ENCODE peak calls at places on chromosomes 11 and 22, in four cellular contexts. S is GM12878, T is SK-N-SH, O is K562. A is an unnamed sample.

GRCh38 chr22:37484115-37485005 is 1.8 kb downstream of the MFNG start:
- DNase-seq in S (peak; percentile 75), T (no peak), O (no peak), A (peak; percentile 97)

GRCh38 chr11:12276831-12277475 is 100.4 kb upstream of the PARVA start:
- DNase-seq in S (no peak), T (no peak), O (no peak), A (no peak)

GRCh38 chr22:45911601-45912271 is 65.2 kb downstream of the WNT7B start:
- DNase-seq in S (no peak), T (no peak), O (peak; percentile 15), A (peak; percentile 64)

GRCh38 chr11:126383301-126384052 is 28.0 kb downstream of the ST3GAL4 start:
- DNase-seq in S (no peak), T (no peak), O (no peak), A (no peak)

GRCh38 chr11:117748771-117749540 is 48.1 kb downstream of the DSCAML1 start:
- DNase-seq in S (no peak), T (no peak), O (no peak), A (no peak)

GRCh38 chr11:45388472-45388871 is 102.3 kb upstream of the SYT13 start:
- DNase-seq in S (no peak), T (no peak), O (no peak), A (no peak)

GRCh38 chr11:122367809-122368231 is 251.8 kb upstream of the BLID start:
- DNase-seq in S (no peak), T (no peak), O (no peak), A (no peak)

GRCh38 chr11:24861440-24861839 is 364.6 kb downstream of the LUZP2 start:
- DNase-seq in S (no peak), T (no peak), O (no peak), A (no peak)

GRCh38 chr11:99020324-99021225 is at the start of gene CNTN5:
- DNase-seq in S (no peak), T (peak; percentile 55), O (peak; percentile 10), A (no peak)

GRCh38 chr22:46533434-46533833 is 4.0 kb downstream of the CELSR1 start:
- DNase-seq in S (no peak), T (no peak), O (peak; percentile 40), A (no peak)

GRCh38 chr22:33539902-33540751 is 380.1 kb downstream of the LARGE1 start:
- DNase-seq in S (no peak), T (no peak), O (no peak), A (no peak)

GRCh38 chr11:123654566-123655081 is at the start of gene SCN3B:
- DNase-seq in S (no peak), T (peak; percentile 99), O (peak; percentile 94), A (no peak)

GRCh38 chr11:70467196-70468085 is 69.1 kb downstream of the CTTN start:
- DNase-seq in S (peak; percentile 45), T (peak; percentile 85), O (peak; percentile 78), A (no peak)

GRCh38 chr11:1327064-1327460 is 17.6 kb upstream of the TOLLIP start:
- DNase-seq in S (no peak), T (no peak), O (no peak), A (no peak)

GRCh38 chr11:126135182-126136176 is 72.8 kb upstream of the CDON start:
- DNase-seq in S (no peak), T (no peak), O (no peak), A (no peak)

GRCh38 chr11:100682247-100682969 is 4.7 kb upstream of the ARHGAP42 start:
- DNase-seq in S (no peak), T (no peak), O (no peak), A (no peak)

GRCh38 chr22:28051787-28052356 is 132.8 kb upstream of the PITPNB start:
- DNase-seq in S (no peak), T (peak; percentile 44), O (peak; percentile 43), A (no peak)

GRCh38 chr22:49699476-49699875 is 128.2 kb downstream of the BRD1 start:
- DNase-seq in S (no peak), T (no peak), O (no peak), A (no peak)

GRCh38 chr11:2249191-2249916 is 21.0 kb downstream of the ASCL2 start:
- DNase-seq in S (no peak), T (no peak), O (no peak), A (no peak)

GRCh38 chr11:63623513-63624140 is 9.4 kb upstream of the PLAAT3 start:
- DNase-seq in S (no peak), T (no peak), O (no peak), A (no peak)

GRCh38 chr22:36979511-36979910 is 39.7 kb downstream of the TST start:
- DNase-seq in S (no peak), T (no peak), O (no peak), A (no peak)

GRCh38 chr11:120135838-120136237 is 2.1 kb downstream of the TRIM29 start:
- DNase-seq in S (no peak), T (peak; percentile 5), O (no peak), A (no peak)

GRCh38 chr11:126927628-126928027 is 72.9 kb downstream of the KIRREL3 start:
- DNase-seq in S (no peak), T (no peak), O (no peak), A (no peak)

GRCh38 chr11:82703796-82704195 is 29.9 kb downstream of the FAM181B start:
- DNase-seq in S (no peak), T (no peak), O (no peak), A (no peak)

GRCh38 chr22:23292453-23293350 is 112.4 kb downstream of the BCR start:
- DNase-seq in S (no peak), T (no peak), O (no peak), A (no peak)

GRCh38 chr22:47275479-47276218 is 513.2 kb downstream of the TBC1D22A start:
- DNase-seq in S (no peak), T (no peak), O (no peak), A (no peak)

GRCh38 chr11:65307298-65308229 is 7.1 kb upstream of the CDC42EP2 start:
- DNase-seq in S (no peak), T (no peak), O (no peak), A (no peak)

GRCh38 chr22:40415531-40416266 is 45.3 kb downstream of the SGSM3 start:
- DNase-seq in S (no peak), T (no peak), O (no peak), A (peak; percentile 45)
- TF ChIP-seq GABPA in S (no peak), T (no peak), O (no peak), A (no peak)

DNA sequence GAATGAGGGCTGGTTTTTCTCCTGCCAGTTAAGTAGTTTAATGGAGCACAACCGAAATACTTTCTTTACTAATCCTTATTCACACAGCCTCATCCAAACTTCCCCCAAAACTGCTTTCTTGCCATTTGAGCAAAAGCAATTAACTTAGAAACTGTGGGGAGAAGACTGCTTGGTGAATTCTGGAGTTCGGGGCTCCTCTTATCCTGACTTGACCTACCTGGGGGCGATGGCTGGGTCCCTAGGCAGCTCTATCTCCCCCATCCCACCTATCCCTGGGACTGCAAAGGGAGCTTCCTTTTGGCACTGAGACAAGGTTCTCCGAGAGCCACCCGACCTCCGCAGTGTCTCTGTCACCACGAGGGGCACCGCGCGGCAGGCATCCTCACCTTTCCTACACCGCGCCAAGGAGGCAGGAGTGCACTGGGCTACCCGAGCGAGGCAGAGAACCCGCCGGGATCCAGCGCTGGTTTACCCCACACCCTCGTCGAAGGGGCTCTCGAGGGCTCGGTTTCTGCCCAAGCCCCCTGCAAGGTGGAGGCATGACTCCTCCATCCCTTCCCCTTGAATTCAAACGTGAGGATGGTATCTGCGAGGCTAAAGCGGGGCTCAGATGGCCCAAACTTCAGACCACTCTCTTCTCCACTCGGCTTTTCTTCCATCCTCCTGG is 731 bp downstream of the DESI1 start:
- DNase-seq in S (no peak), T (peak; percentile 38), O (no peak), A (peak; percentile 47)
- TF ChIP-seq GABPA in S (no peak), T (no peak), O (no peak), A (no peak)

GRCh38 chr22:34858026-34858425 is 207.9 kb upstream of the ISX start:
- DNase-seq in S (no peak), T (no peak), O (no peak), A (no peak)
- TF ChIP-seq GABPA in S (no peak), T (no peak), O (no peak), A (no peak)

DNA sequence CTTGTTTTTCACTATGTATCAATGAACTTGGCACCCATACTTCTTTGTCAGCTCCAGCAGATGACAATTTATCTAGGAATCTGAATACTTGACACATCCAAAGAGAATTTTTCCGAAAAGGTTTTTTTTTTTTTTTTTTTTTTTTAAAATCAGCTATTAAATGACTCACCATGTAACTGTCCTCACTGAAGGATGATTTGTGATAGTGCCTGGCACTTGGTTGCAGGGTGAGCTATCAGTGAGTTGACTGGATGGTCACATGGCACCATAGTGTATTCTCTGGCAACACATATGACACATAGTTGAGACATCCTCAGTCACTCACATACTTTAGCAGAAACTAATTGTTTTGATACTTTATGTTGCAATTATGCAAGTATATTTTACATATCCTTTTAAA is 133.4 kb upstream of the E2F8 start:
- DNase-seq in S (no peak), T (no peak), O (no peak), A (no peak)
- TF ChIP-seq GABPA in S (no peak), T (no peak), O (no peak), A (no peak)

DNA sequence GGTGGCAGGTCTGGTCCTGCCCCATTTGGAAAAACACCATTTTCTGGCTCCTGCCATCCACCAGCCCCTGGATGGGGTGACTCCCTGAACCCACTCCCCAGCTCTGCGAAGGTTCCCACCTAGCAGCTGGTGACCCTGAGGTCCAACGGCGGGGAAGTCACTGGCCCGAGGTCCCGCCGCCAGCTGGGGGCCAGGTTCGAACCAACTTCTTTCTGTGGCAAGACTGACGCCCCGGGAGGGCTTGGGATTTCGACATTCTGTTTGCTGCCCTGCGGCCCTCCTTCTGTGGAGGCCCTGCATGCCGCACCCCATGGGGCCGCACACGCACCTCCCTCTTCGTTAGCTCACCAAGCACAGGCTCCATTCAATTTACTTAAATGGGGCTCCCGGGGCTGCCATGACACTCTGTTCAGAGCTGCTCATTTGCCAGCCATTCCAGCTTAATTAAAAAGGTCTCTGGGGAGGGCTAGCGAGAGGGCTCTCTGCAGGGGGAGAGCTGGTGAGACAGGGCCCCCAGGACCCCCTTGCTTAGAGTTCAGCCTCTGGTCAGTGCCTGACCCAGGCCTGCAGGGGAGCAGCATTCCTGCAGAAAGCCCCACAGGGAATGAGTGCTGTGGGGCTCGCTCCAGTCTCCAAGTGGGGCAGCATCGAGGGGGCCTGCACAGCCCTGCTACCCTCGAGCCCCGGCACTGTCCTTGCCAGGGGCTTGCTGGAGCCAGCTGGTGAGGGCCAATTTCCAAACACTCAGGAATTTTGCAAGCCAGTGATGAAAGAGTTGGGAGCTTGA is 80.6 kb downstream of the CACNA1I start:
- DNase-seq in S (no peak), T (no peak), O (no peak), A (no peak)
- TF ChIP-seq GABPA in S (no peak), T (no peak), O (no peak), A (no peak)

A was measured in HL-60.